ENCODE peak calls at places on chromosomes 7 and 10, in eight cellular contexts. J is left lung; X is naive thymus-derived CD4-positive, alpha-beta T cell; Q is HepG2; R is heart right ventricle; G is aorta; A is CD8-positive, alpha-beta T cell; H is heart left ventricle. Y is an unnamed sample.

GRCh38 chr7:111762799-111763198 is 200.5 kb upstream of the IMMP2L start:
- ATAC-seq in J (no peak), X (no peak), Q (no peak), R (no peak), G (no peak), A (no peak), H (no peak), Y (no peak)

GRCh38 chr7:91345449-91345848 is 81.2 kb downstream of the FZD1 start:
- ATAC-seq in J (no peak), X (no peak), Q (no peak), R (no peak), G (no peak), A (no peak), H (no peak), Y (no peak)

GRCh38 chr7:31373337-31374289 is 33.1 kb upstream of the NEUROD6 start:
- ATAC-seq in J (peak), X (no peak), Q (peak), R (no peak), G (no peak), A (no peak), H (peak), Y (no peak)

GRCh38 chr7:157276731-157277562 is 59.9 kb upstream of the DNAJB6 start:
- ATAC-seq in J (no peak), X (peak), Q (peak), R (no peak), G (no peak), A (peak), H (no peak), Y (no peak)

GRCh38 chr7:117098457-117098856 is 145.2 kb downstream of the ST7 start:
- ATAC-seq in J (peak), X (no peak), Q (no peak), R (no peak), G (no peak), A (no peak), H (no peak), Y (no peak)

GRCh38 chr7:64574481-64575159 is 11.7 kb upstream of the ZNF680 start:
- ATAC-seq in J (peak), X (no peak), Q (peak), R (peak), G (peak), A (no peak), H (peak), Y (no peak)

GRCh38 chr7:87113077-87113476 is 39.2 kb upstream of the DMTF1 start:
- ATAC-seq in J (peak), X (no peak), Q (no peak), R (peak), G (no peak), A (no peak), H (peak), Y (no peak)

GRCh38 chr7:77327932-77328628 is 88.1 kb downstream of the GSAP start:
- ATAC-seq in J (no peak), X (peak), Q (no peak), R (peak), G (no peak), A (peak), H (peak), Y (no peak)

GRCh38 chr7:121261207-121261884 is 67.5 kb upstream of the WNT16 start:
- ATAC-seq in J (no peak), X (no peak), Q (no peak), R (no peak), G (no peak), A (no peak), H (no peak), Y (no peak)

GRCh38 chr7:74619235-74619860 is 38.2 kb upstream of the GTF2I start:
- ATAC-seq in J (no peak), X (no peak), Q (peak), R (no peak), G (no peak), A (no peak), H (no peak), Y (no peak)

GRCh38 chr7:4439444-4439843 is 242.7 kb upstream of the FOXK1 start:
- ATAC-seq in J (no peak), X (no peak), Q (no peak), R (no peak), G (no peak), A (no peak), H (no peak), Y (no peak)

GRCh38 chr7:45568536-45569289 is 5.5 kb upstream of the ADCY1 start:
- ATAC-seq in J (no peak), X (no peak), Q (no peak), R (no peak), G (no peak), A (no peak), H (no peak), Y (peak)

GRCh38 chr10:104330168-104331117 is 7.8 kb downstream of the ITPRIP start:
- ATAC-seq in J (peak), X (no peak), Q (peak), R (peak), G (peak), A (no peak), H (peak), Y (peak)

GRCh38 chr7:102028206-102028826 is 210.9 kb downstream of the CUX1 start:
- ATAC-seq in J (peak), X (peak), Q (no peak), R (no peak), G (no peak), A (peak), H (no peak), Y (no peak)

GRCh38 chr10:62231805-62232204 is 36.8 kb downstream of the RTKN2 start:
- ATAC-seq in J (no peak), X (no peak), Q (no peak), R (no peak), G (no peak), A (no peak), H (no peak), Y (peak)

GRCh38 chr10:46040004-46040403 is 6.1 kb downstream of the MSMB start:
- ATAC-seq in J (no peak), X (no peak), Q (no peak), R (no peak), G (no peak), A (no peak), H (no peak), Y (no peak)
- H3K4me3 ChIP-seq in J (no peak), X (no peak), Q (no peak), R (no peak), G (no peak), A (no peak), H (no peak), Y (no peak)

GRCh38 chr10:42635098-42635497 is 3.3 kb downstream of the ZNF33B start:
- ATAC-seq in J (no peak), X (no peak), Q (no peak), R (no peak), G (no peak), A (no peak), H (no peak), Y (no peak)

GRCh38 chr10:42637648-42638052 is 720 bp downstream of the ZNF33B start:
- ATAC-seq in J (peak), X (no peak), Q (peak), R (no peak), G (no peak), A (no peak), H (no peak), Y (no peak)

GRCh38 chr10:42637142-42637541 is 1.2 kb downstream of the ZNF33B start:
- ATAC-seq in J (no peak), X (no peak), Q (no peak), R (no peak), G (no peak), A (no peak), H (no peak), Y (no peak)

GRCh38 chr10:42630537-42631134 is 7.7 kb downstream of the ZNF33B start:
- ATAC-seq in J (no peak), X (no peak), Q (peak), R (no peak), G (no peak), A (no peak), H (no peak), Y (no peak)

DNA sequence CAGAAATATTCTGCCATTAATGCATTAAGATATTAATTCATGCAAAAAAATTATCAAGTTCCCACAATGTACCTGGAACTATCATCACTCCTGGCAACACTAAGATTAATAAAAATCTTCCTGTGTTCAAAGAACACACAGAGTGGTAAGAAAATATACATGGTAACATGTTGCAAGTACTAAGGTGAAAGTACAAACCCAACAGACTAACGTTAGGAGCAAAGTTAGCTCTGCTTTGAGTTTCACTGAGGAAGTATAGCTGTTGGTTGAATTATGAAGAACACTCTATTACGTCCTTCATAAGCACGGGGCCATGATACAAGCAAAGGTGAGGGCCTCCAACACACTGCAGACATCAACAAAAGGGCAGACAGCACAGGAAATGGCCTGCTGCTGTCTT is 5.8 kb downstream of the ZNF33B start:
- ATAC-seq in J (no peak), X (no peak), Q (no peak), R (no peak), G (no peak), A (no peak), H (no peak), Y (no peak)
- H3K4me3 ChIP-seq in J (no peak), X (no peak), Q (no peak), R (no peak), G (no peak), A (no peak), H (no peak), Y (no peak)

GRCh38 chr10:34299105-34299611 is 515.9 kb downstream of the PARD3 start:
- ATAC-seq in J (no peak), X (no peak), Q (no peak), R (no peak), G (no peak), A (no peak), H (no peak), Y (no peak)
- H3K4me3 ChIP-seq in J (no peak), X (no peak), Q (no peak), R (no peak), G (no peak), A (no peak), H (no peak), Y (no peak)

GRCh38 chr7:13988011-13988410 is 1.5 kb downstream of the ETV1 start:
- ATAC-seq in J (no peak), X (no peak), Q (no peak), R (no peak), G (no peak), A (no peak), H (no peak), Y (no peak)
- H3K4me3 ChIP-seq in J (peak), X (no peak), Q (no peak), R (peak), G (no peak), A (no peak), H (peak), Y (no peak)

GRCh38 chr7:129122086-129122750 is 22.3 kb upstream of the TSPAN33 start:
- ATAC-seq in J (no peak), X (no peak), Q (no peak), R (no peak), G (no peak), A (peak), H (no peak), Y (no peak)

GRCh38 chr7:129123517-129123872 is 21.0 kb upstream of the TSPAN33 start:
- ATAC-seq in J (no peak), X (no peak), Q (no peak), R (no peak), G (no peak), A (no peak), H (no peak), Y (no peak)

GRCh38 chr7:129118976-129119375 is 25.5 kb upstream of the TSPAN33 start:
- ATAC-seq in J (no peak), X (no peak), Q (no peak), R (no peak), G (no peak), A (no peak), H (no peak), Y (no peak)

GRCh38 chr7:129126314-129126713 is 18.2 kb upstream of the TSPAN33 start:
- ATAC-seq in J (no peak), X (no peak), Q (no peak), R (no peak), G (no peak), A (no peak), H (no peak), Y (no peak)

GRCh38 chr7:129122751-129123516 is 21.6 kb upstream of the TSPAN33 start:
- ATAC-seq in J (peak), X (peak), Q (no peak), R (no peak), G (no peak), A (no peak), H (no peak), Y (no peak)
- H3K4me3 ChIP-seq in J (no peak), X (no peak), Q (no peak), R (no peak), G (no peak), A (no peak), H (no peak), Y (no peak)

Y was measured in gastroesophageal sphincter.